ENCODE peak calls at places on chromosomes 5 and 9, in five cellular contexts. B is mesothelial cell of epicardium; I is activated CD4-positive, alpha-beta T cell treated with anti-CD3 and anti-CD28 coated beads, Interleukin-2, amount 10 ng/mL, durations not matched to agents 7 days and 5 days; D is NCI-H446; G is GM18507. U is an unnamed sample.

GRCh38 chr9:130681769-130682489 is 11.7 kb upstream of the EXOSC2 start:
- DNase-seq in B (no peak), I (no peak), D (no peak), G (no peak), U (no peak)

GRCh38 chr9:13628526-13628925 is 349.0 kb upstream of the MPDZ start:
- DNase-seq in B (no peak), I (no peak), D (no peak), G (no peak), U (no peak)

GRCh38 chr5:161600156-161600555 is 53.6 kb upstream of the GABRB2 start:
- DNase-seq in B (no peak), I (no peak), D (no peak), G (no peak), U (no peak)

GRCh38 chr9:98575379-98576346 is 133.1 kb downstream of the GABBR2 start:
- DNase-seq in B (no peak), I (peak), D (no peak), G (peak), U (no peak)

GRCh38 chr5:155529366-155529765 is 515.8 kb downstream of the KIF4B start:
- DNase-seq in B (no peak), I (no peak), D (peak), G (no peak), U (no peak)

GRCh38 chr5:51621156-51621555 is 237.9 kb downstream of the ISL1 start:
- DNase-seq in B (no peak), I (no peak), D (no peak), G (no peak), U (no peak)

GRCh38 chr5:32331217-32331926 is 18.6 kb upstream of the MTMR12 start:
- DNase-seq in B (no peak), I (no peak), D (no peak), G (no peak), U (no peak)

GRCh38 chr5:135578685-135579341 is at the start of gene CXCL14:
- DNase-seq in B (peak), I (no peak), D (no peak), G (no peak), U (no peak)

GRCh38 chr9:84140535-84141101 is 160.0 kb downstream of the RMI1 start:
- DNase-seq in B (no peak), I (peak), D (no peak), G (no peak), U (no peak)

GRCh38 chr5:14580037-14581034 is 1.3 kb upstream of the OTULINL start:
- DNase-seq in B (no peak), I (no peak), D (peak), G (no peak), U (peak)

GRCh38 chr9:133114886-133115603 is 6.0 kb downstream of the RALGDS start:
- DNase-seq in B (no peak), I (no peak), D (no peak), G (no peak), U (no peak)

GRCh38 chr5:126360467-126360866 is 62.7 kb upstream of the GRAMD2B start:
- DNase-seq in B (no peak), I (no peak), D (no peak), G (no peak), U (no peak)

GRCh38 chr9:6132650-6133049 is 83.0 kb upstream of the IL33 start:
- DNase-seq in B (no peak), I (no peak), D (no peak), G (no peak), U (no peak)

GRCh38 chr9:107539427-107540154 is 50.0 kb upstream of the KLF4 start:
- DNase-seq in B (no peak), I (no peak), D (no peak), G (no peak), U (no peak)

GRCh38 chr5:42811591-42812392 is at the start of gene SELENOP:
- DNase-seq in B (no peak), I (no peak), D (no peak), G (no peak), U (no peak)

GRCh38 chr5:179393078-179393477 is 47.8 kb upstream of the ADAMTS2 start:
- DNase-seq in B (no peak), I (no peak), D (no peak), G (no peak), U (no peak)

GRCh38 chr5:10476878-10477277 is 35.2 kb downstream of the ROPN1L start:
- DNase-seq in B (no peak), I (no peak), D (no peak), G (no peak), U (no peak)

GRCh38 chr9:86721843-86722705 is 225.2 kb downstream of the GAS1 start:
- DNase-seq in B (no peak), I (no peak), D (no peak), G (no peak), U (no peak)

GRCh38 chr9:93257808-93258331 is 73.9 kb downstream of the WNK2 start:
- DNase-seq in B (peak), I (no peak), D (no peak), G (no peak), U (no peak)

GRCh38 chr9:105369911-105370310 is 77.9 kb upstream of the FSD1L start:
- DNase-seq in B (no peak), I (no peak), D (no peak), G (no peak), U (no peak)

GRCh38 chr5:8254674-8255073 is 385.7 kb downstream of the MTRR start:
- DNase-seq in B (no peak), I (no peak), D (no peak), G (no peak), U (no peak)

GRCh38 chr9:86655147-86655546 is 292.2 kb downstream of the GAS1 start:
- DNase-seq in B (no peak), I (no peak), D (no peak), G (no peak), U (no peak)

GRCh38 chr9:132997591-132997990 is 19.1 kb downstream of the GFI1B start:
- DNase-seq in B (no peak), I (no peak), D (no peak), G (no peak), U (no peak)

GRCh38 chr9:127767909-127768331 is 10.5 kb downstream of the SH2D3C start:
- DNase-seq in B (peak), I (no peak), D (no peak), G (no peak), U (no peak)

GRCh38 chr5:38925154-38925925 is 79.5 kb downstream of the OSMR start:
- DNase-seq in B (no peak), I (no peak), D (no peak), G (no peak), U (no peak)

GRCh38 chr9:74236857-74237256 is 260.3 kb upstream of the RORB start:
- DNase-seq in B (no peak), I (no peak), D (no peak), G (no peak), U (no peak)

GRCh38 chr9:75890541-75891276 is at the start of gene PCSK5:
- DNase-seq in B (peak), I (peak), D (peak), G (peak), U (no peak)

GRCh38 chr9:82524407-82524806 is 535.8 kb downstream of the SPATA31D1 start:
- DNase-seq in B (no peak), I (no peak), D (no peak), G (no peak), U (no peak)

GRCh38 chr5:174750720-174751119 is 26.3 kb downstream of the MSX2 start:
- DNase-seq in B (no peak), I (no peak), D (no peak), G (no peak), U (no peak)

GRCh38 chr5:118405650-118406061 is 582.7 kb downstream of the DTWD2 start:
- DNase-seq in B (no peak), I (no peak), D (no peak), G (no peak), U (no peak)

GRCh38 chr5:62558941-62559340 is 19.7 kb upstream of the LRRC70 start:
- DNase-seq in B (no peak), I (no peak), D (no peak), G (no peak), U (no peak)

GRCh38 chr5:54329731-54330709 is 19.6 kb upstream of the ARL15 start:
- DNase-seq in B (no peak), I (no peak), D (no peak), G (no peak), U (no peak)

GRCh38 chr5:91865920-91866319 is 482.8 kb upstream of the ARRDC3 start:
- DNase-seq in B (no peak), I (no peak), D (no peak), G (no peak), U (no peak)

GRCh38 chr9:87125819-87126218 is 178.5 kb upstream of the GAS1 start:
- DNase-seq in B (no peak), I (no peak), D (no peak), G (no peak), U (no peak)

GRCh38 chr9:101394687-101395086 is 3.7 kb downstream of the MRPL50 start:
- DNase-seq in B (no peak), I (no peak), D (no peak), G (no peak), U (no peak)

U was measured in NCI-H1694 treated with DMSO at 0.1 percent for 48 hours.